ENCODE peak calls at places on chromosomes 3 and 15, in five cellular contexts. M, Y, H, U and N are unnamed samples.

GRCh38 chr3:119184808-119185690 is 11.7 kb downstream of the UPK1B start:
- DNase-seq in M (no peak), Y (no peak), H (no peak), U (no peak), N (no peak)

GRCh38 chr3:193788189-193788946 is 195.4 kb downstream of the OPA1 start:
- DNase-seq in M (peak; percentile 53), Y (peak; percentile 76), H (peak; percentile 51), U (no peak), N (no peak)

GRCh38 chr3:102207173-102207572 is 227.6 kb upstream of the ZPLD1 start:
- DNase-seq in M (no peak), Y (no peak), H (no peak), U (no peak), N (no peak)

GRCh38 chr3:100957407-100958100 is 35.7 kb downstream of the ABI3BP start:
- DNase-seq in M (no peak), Y (no peak), H (no peak), U (no peak), N (no peak)

GRCh38 chr3:135531996-135532395 is 433.5 kb upstream of the PPP2R3A start:
- DNase-seq in M (no peak), Y (no peak), H (no peak), U (no peak), N (no peak)

GRCh38 chr3:128488995-128489859 is 3.8 kb downstream of the GATA2 start:
- DNase-seq in M (no peak), Y (peak; percentile 73), H (peak; percentile 27), U (no peak), N (no peak)

GRCh38 chr3:67635257-67635656 is 19.2 kb downstream of the SUCLG2 start:
- DNase-seq in M (no peak), Y (no peak), H (no peak), U (no peak), N (peak; percentile 29)

GRCh38 chr15:50046868-50047267 is 72.2 kb downstream of the ATP8B4 start:
- DNase-seq in M (no peak), Y (no peak), H (no peak), U (no peak), N (no peak)

GRCh38 chr3:140715035-140715434 is 37.2 kb downstream of the TRIM42 start:
- DNase-seq in M (no peak), Y (no peak), H (no peak), U (no peak), N (no peak)

GRCh38 chr15:78131295-78132021 is at the start of gene CIB2:
- DNase-seq in M (peak; percentile 54), Y (peak; percentile 76), H (peak; percentile 59), U (peak; percentile 46), N (no peak)

GRCh38 chr3:122903171-122903570 is 108.3 kb downstream of the SLC49A4 start:
- DNase-seq in M (no peak), Y (no peak), H (no peak), U (no peak), N (no peak)

GRCh38 chr3:31567036-31567435 is 34.3 kb downstream of the STT3B start:
- DNase-seq in M (no peak), Y (peak; percentile 11), H (no peak), U (no peak), N (no peak)

GRCh38 chr15:75663931-75664421 is 16.3 kb downstream of the SNX33 start:
- DNase-seq in M (no peak), Y (no peak), H (no peak), U (no peak), N (no peak)

GRCh38 chr15:26889298-26889898 is 22.5 kb downstream of the GABRA5 start:
- DNase-seq in M (no peak), Y (peak; percentile 60), H (no peak), U (peak; percentile 30), N (peak; percentile 26)

GRCh38 chr3:35908366-35909232 is 269.3 kb downstream of the ARPP21 start:
- DNase-seq in M (peak; percentile 27), Y (peak; percentile 83), H (peak; percentile 78), U (no peak), N (peak; percentile 60)

GRCh38 chr3:30578479-30578878 is 27.9 kb upstream of the TGFBR2 start:
- DNase-seq in M (peak; percentile 31), Y (no peak), H (no peak), U (no peak), N (peak; percentile 67)

GRCh38 chr3:22713936-22714335 is 489.2 kb upstream of the UBE2E2 start:
- DNase-seq in M (no peak), Y (no peak), H (no peak), U (no peak), N (no peak)

GRCh38 chr3:127490271-127491023 is 100.1 kb downstream of the TPRA1 start:
- DNase-seq in M (no peak), Y (no peak), H (no peak), U (no peak), N (no peak)

GRCh38 chr3:127697531-127698240 is 24.9 kb downstream of the ABTB1 start:
- DNase-seq in M (peak; percentile 84), Y (peak; percentile 92), H (peak; percentile 83), U (peak; percentile 51), N (peak; percentile 83)

GRCh38 chr15:42118650-42119531 is 24.5 kb upstream of the PLA2G4D start:
- DNase-seq in M (no peak), Y (no peak), H (no peak), U (no peak), N (no peak)

GRCh38 chr3:55013145-55013544 is 85.3 kb upstream of the LRTM1 start:
- DNase-seq in M (no peak), Y (no peak), H (no peak), U (no peak), N (no peak)

GRCh38 chr3:101954361-101954760 is 105.0 kb downstream of the NFKBIZ start:
- DNase-seq in M (no peak), Y (no peak), H (no peak), U (no peak), N (no peak)

GRCh38 chr15:93331545-93332117 is 242.6 kb upstream of the RGMA start:
- DNase-seq in M (no peak), Y (no peak), H (no peak), U (no peak), N (no peak)

GRCh38 chr3:183692436-183692835 is 5.2 kb upstream of the YEATS2 start:
- DNase-seq in M (no peak), Y (no peak), H (no peak), U (no peak), N (no peak)

GRCh38 chr15:74244818-74245341 is 8.8 kb downstream of the CCDC33 start:
- DNase-seq in M (no peak), Y (no peak), H (no peak), U (no peak), N (no peak)

GRCh38 chr3:132134611-132135010 is 99.8 kb upstream of the CPNE4 start:
- DNase-seq in M (no peak), Y (no peak), H (no peak), U (no peak), N (peak; percentile 52)

GRCh38 chr3:59758672-59759071 is 708.8 kb upstream of the CFAP20DC start:
- DNase-seq in M (no peak), Y (no peak), H (no peak), U (no peak), N (no peak)

GRCh38 chr15:57751177-57751800 is 44.8 kb downstream of the POLR2M start:
- DNase-seq in M (no peak), Y (peak; percentile 43), H (no peak), U (no peak), N (peak; percentile 41)

GRCh38 chr15:72285927-72286516 is 13.7 kb upstream of the PARP6 start:
- DNase-seq in M (peak; percentile 37), Y (peak; percentile 52), H (no peak), U (no peak), N (no peak)
- TF ChIP-seq CTCF in M (peak; percentile 48), Y (peak; percentile 62), H (peak; percentile 39), U (peak; percentile 54), N (peak; percentile 65)

GRCh38 chr15:40768492-40769309 is 1.1 kb upstream of the C15orf62 start:
- DNase-seq in M (no peak), Y (no peak), H (no peak), U (no peak), N (no peak)
- H3K4me3 ChIP-seq in M (no peak overlapping the region), Y (no peak overlapping the region), H (no peak overlapping the region), U (peak overlapping the region; percentile 58), N (no peak overlapping the region)

GRCh38 chr15:82649226-82649999 is 2.2 kb upstream of the CPEB1 start:
- DNase-seq in M (no peak), Y (no peak), H (no peak), U (no peak), N (no peak)

GRCh38 chr15:82647045-82647834 is at the start of gene CPEB1:
- DNase-seq in M (peak; percentile 44), Y (peak; percentile 22), H (peak; percentile 71), U (no peak), N (no peak)

GRCh38 chr15:82647835-82648256 is 683 bp upstream of the CPEB1 start:
- DNase-seq in M (no peak), Y (no peak), H (no peak), U (no peak), N (no peak)

GRCh38 chr15:82650046-82650670 is 3.0 kb upstream of the CPEB1 start:
- DNase-seq in M (no peak), Y (no peak), H (no peak), U (no peak), N (no peak)

GRCh38 chr15:82648257-82649103 is 1.3 kb upstream of the CPEB1 start:
- DNase-seq in M (no peak), Y (no peak), H (no peak), U (no peak), N (no peak)
- TF ChIP-seq CTCF in M (no peak), Y (no peak), H (no peak), U (no peak), N (no peak)

DNA sequence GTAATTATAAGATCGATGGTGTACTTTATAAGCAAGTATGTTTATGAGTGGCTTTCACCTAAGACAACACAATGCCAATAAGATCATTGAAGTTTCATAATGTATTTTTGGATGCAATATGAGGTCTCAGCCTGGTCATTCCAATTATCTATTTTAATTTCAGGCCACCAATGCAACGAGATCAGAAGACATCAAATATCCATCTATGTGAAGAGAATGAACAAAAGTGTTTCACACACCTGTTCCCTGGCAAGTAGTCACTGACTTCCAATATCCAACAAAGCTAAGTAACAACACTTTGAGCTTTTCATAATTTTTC is 53.6 kb upstream of the TMCO5A start:
- DNase-seq in M (no peak), Y (no peak), H (no peak), U (no peak), N (no peak)
- H3K4me3 ChIP-seq in M (no peak overlapping the region), Y (no peak overlapping the region), H (no peak overlapping the region), U (no peak overlapping the region), N (no peak overlapping the region)